ENCODE peak calls at places on chromosomes 4 and X, in eight cellular contexts. E is PC-3, T is nephron progenitor cell, Y is GM13977, D is fibroblast of pulmonary artery, U is left lung, A is AG04449, B is ovary. O is an unnamed sample.

GRCh38 chrX:40173662-40174593 is 76.2 kb upstream of the BCOR start:
- DNase-seq in E (peak; percentile 70), T (peak; percentile 37), Y (no peak), D (no peak), U (peak; percentile 81), A (no peak), B (peak; percentile 64), O (no peak)

GRCh38 chrX:154478728-154479622 is at the start of gene LAGE3:
- DNase-seq in E (peak; percentile 87), T (peak; percentile 95), Y (peak; percentile 94), D (peak; percentile 92), U (peak; percentile 97), A (peak; percentile 26), B (peak; percentile 94), O (peak; percentile 97)

GRCh38 chr4:183905593-183906485 is 732 bp downstream of the STOX2 start:
- DNase-seq in E (peak; percentile 12), T (peak; percentile 68), Y (peak; percentile 50), D (peak; percentile 22), U (peak; percentile 80), A (no peak), B (peak; percentile 50), O (no peak)

GRCh38 chr4:86940176-86940575 is 5.4 kb downstream of the AFF1 start:
- DNase-seq in E (no peak), T (no peak), Y (no peak), D (no peak), U (no peak), A (no peak), B (no peak), O (no peak)

GRCh38 chr4:6695660-6696581 is 2.2 kb downstream of the S100P start:
- DNase-seq in E (peak; percentile 92), T (no peak), Y (no peak), D (no peak), U (peak; percentile 87), A (no peak), B (no peak), O (peak; percentile 36)

GRCh38 chr4:80201326-80202151 is 4.2 kb downstream of the PRDM8 start:
- DNase-seq in E (no peak), T (no peak), Y (no peak), D (peak; percentile 54), U (peak; percentile 74), A (no peak), B (peak; percentile 71), O (no peak)

GRCh38 chr4:184645904-184646610 is 3.2 kb downstream of the CASP3 start:
- DNase-seq in E (no peak), T (no peak), Y (no peak), D (no peak), U (no peak), A (no peak), B (no peak), O (no peak)

GRCh38 chr4:86497131-86497530 is 97.0 kb upstream of the PTPN13 start:
- DNase-seq in E (peak; percentile 88), T (no peak), Y (no peak), D (peak; percentile 22), U (no peak), A (no peak), B (no peak), O (no peak)

GRCh38 chr4:64341711-64342110 is 67.5 kb downstream of the TECRL start:
- DNase-seq in E (no peak), T (no peak), Y (no peak), D (no peak), U (peak; percentile 8), A (no peak), B (no peak), O (no peak)

GRCh38 chr4:86221076-86221475 is 138.8 kb downstream of the MAPK10 start:
- DNase-seq in E (no peak), T (peak; percentile 4), Y (no peak), D (no peak), U (no peak), A (no peak), B (no peak), O (no peak)

GRCh38 chr4:53617101-53617680 is 25.9 kb upstream of the LNX1 start:
- DNase-seq in E (no peak), T (no peak), Y (no peak), D (no peak), U (no peak), A (no peak), B (no peak), O (no peak)

GRCh38 chr4:121765368-121765705 is 373 bp upstream of the SMIM43 start:
- DNase-seq in E (no peak), T (no peak), Y (no peak), D (no peak), U (no peak), A (no peak), B (no peak), O (no peak)

GRCh38 chr4:57020467-57021101 is 41.9 kb downstream of the POLR2B start:
- DNase-seq in E (peak; percentile 95), T (no peak), Y (no peak), D (peak; percentile 94), U (no peak), A (peak; percentile 78), B (no peak), O (no peak)

GRCh38 chr4:8376361-8377102 is 64.0 kb downstream of the ACOX3 start:
- DNase-seq in E (no peak), T (no peak), Y (no peak), D (peak; percentile 14), U (peak; percentile 65), A (no peak), B (no peak), O (no peak)

GRCh38 chrX:19225906-19226305 is 103.6 kb upstream of the ADGRG2 start:
- DNase-seq in E (peak; percentile 61), T (no peak), Y (peak; percentile 31), D (peak; percentile 0), U (no peak), A (no peak), B (no peak), O (no peak)
- TF ChIP-seq CTCF in E (peak; percentile 56), T (no peak), Y (peak; percentile 36), D (no peak), U (no peak), A (no peak), B (no peak), O (no peak)

GRCh38 chr4:23392860-23393458 is 496.9 kb downstream of the PPARGC1A start:
- DNase-seq in E (no peak), T (no peak), Y (no peak), D (no peak), U (no peak), A (no peak), B (no peak), O (no peak)

GRCh38 chr4:23382880-23383279 is 507.0 kb downstream of the PPARGC1A start:
- DNase-seq in E (peak; percentile 23), T (no peak), Y (no peak), D (peak; percentile 19), U (no peak), A (no peak), B (no peak), O (no peak)

GRCh38 chr4:23384741-23385140 is 505.1 kb downstream of the PPARGC1A start:
- DNase-seq in E (peak; percentile 31), T (no peak), Y (no peak), D (peak; percentile 31), U (no peak), A (no peak), B (no peak), O (no peak)

GRCh38 chr4:23388259-23388658 is 501.6 kb downstream of the PPARGC1A start:
- DNase-seq in E (no peak), T (no peak), Y (no peak), D (no peak), U (no peak), A (no peak), B (no peak), O (no peak)

DNA sequence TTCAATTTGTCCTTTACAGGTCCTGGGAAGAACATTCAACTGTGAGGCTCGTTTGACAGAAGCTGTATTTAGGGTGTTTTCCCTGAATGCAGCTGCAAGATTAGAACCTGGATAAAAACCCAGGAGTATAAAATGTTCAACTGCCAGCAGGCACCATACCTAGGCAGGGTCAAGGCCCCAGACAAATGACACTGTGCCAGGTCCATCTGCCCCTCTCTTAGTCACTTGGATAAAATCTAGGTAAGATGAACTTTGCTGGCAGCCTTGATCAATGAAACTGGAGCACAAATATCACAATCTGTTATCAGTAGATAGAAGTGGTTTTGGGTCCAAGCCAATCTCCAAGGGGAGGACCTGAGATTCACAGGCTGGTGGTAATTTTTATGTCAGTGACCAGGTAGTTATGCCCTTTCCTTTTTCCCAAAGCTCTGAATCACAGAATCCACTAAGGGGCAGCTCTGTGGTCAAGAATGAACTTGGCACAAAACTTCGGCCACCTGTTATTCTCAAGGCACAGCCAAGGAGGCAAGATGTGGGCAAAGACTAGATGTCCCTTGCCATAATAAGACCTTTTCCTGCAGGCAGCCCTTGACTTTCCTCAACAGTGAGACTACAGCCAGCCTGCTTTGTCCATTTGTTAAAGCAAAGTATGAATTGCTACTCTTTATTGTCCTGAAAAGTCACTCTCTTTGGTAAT is 501.0 kb downstream of the PPARGC1A start:
- DNase-seq in E (no peak), T (no peak), Y (no peak), D (no peak), U (no peak), A (no peak), B (no peak), O (no peak)
- TF ChIP-seq CTCF in E (no peak), T (no peak), Y (no peak), D (no peak), U (no peak), A (no peak), B (no peak), O (no peak)

GRCh38 chr4:2165391-2165790 is 76.5 kb downstream of the HAUS3 start:
- DNase-seq in E (no peak), T (no peak), Y (no peak), D (no peak), U (no peak), A (no peak), B (no peak), O (no peak)

GRCh38 chr4:2172161-2172560 is 69.8 kb downstream of the HAUS3 start:
- DNase-seq in E (no peak), T (no peak), Y (no peak), D (no peak), U (no peak), A (no peak), B (no peak), O (no peak)

GRCh38 chr4:2166253-2166652 is 75.7 kb downstream of the HAUS3 start:
- DNase-seq in E (no peak), T (no peak), Y (no peak), D (no peak), U (no peak), A (no peak), B (no peak), O (no peak)

GRCh38 chr4:2172627-2173231 is 69.2 kb downstream of the HAUS3 start:
- DNase-seq in E (no peak), T (no peak), Y (no peak), D (no peak), U (no peak), A (no peak), B (no peak), O (no peak)

GRCh38 chr4:2168469-2169319 is 73.2 kb downstream of the HAUS3 start:
- DNase-seq in E (peak; percentile 55), T (no peak), Y (no peak), D (no peak), U (no peak), A (no peak), B (no peak), O (no peak)
- TF ChIP-seq CTCF in E (peak; percentile 48), T (no peak), Y (no peak), D (no peak), U (no peak), A (no peak), B (no peak), O (no peak)

DNA sequence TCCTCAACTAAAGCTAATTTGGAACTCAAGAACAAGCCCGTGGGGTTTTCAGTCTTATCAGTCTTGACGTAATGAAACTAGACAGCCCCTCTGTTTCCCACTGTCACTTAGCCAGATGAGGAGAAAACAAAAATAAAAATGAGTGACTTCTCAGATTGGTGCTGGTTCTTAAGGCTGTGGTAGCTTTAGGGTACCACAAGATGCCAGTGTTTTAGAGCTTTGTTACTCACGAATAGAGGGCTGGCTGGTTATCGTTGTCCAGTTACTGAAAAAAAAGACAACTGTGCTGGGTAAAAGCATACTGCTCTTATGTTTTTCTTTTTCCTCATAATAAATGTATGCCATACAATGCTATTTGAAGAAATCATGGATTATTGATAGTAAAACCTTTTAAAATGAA is 796.7 kb downstream of the RAPGEF2 start:
- DNase-seq in E (no peak), T (no peak), Y (no peak), D (no peak), U (no peak), A (no peak), B (no peak), O (no peak)
- TF ChIP-seq CTCF in E (peak; percentile 14), T (no peak), Y (no peak), D (no peak), U (no peak), A (no peak), B (no peak), O (no peak)

O was measured in natural killer cell.